ENCODE peak calls at places on chromosome 22, in five cellular contexts. M is BE2C, B is transverse colon, I is gastrocnemius medialis, O is IMR-90. J is an unnamed sample.

GRCh38 chr22:19291218-19291579 is 320 bp downstream of the CLTCL1 start:
- DNase-seq in M (peak), B (peak), I (no peak), O (no peak), J (peak)

GRCh38 chr22:27800250-27801131 is 1.1 kb downstream of the MN1 start:
- DNase-seq in M (no peak), B (no peak), I (no peak), O (no peak), J (peak)

GRCh38 chr22:23431337-23432072 is 148.6 kb downstream of the IGLL1 start:
- DNase-seq in M (no peak), B (no peak), I (peak), O (no peak), J (no peak)

GRCh38 chr22:22423681-22424080 is 84.9 kb downstream of the ZNF280B start:
- DNase-seq in M (no peak), B (no peak), I (no peak), O (no peak), J (no peak)

GRCh38 chr22:39898997-39899396 is 1.9 kb upstream of the GRAP2 start:
- DNase-seq in M (no peak), B (no peak), I (no peak), O (no peak), J (no peak)

GRCh38 chr22:22397875-22398524 is 110.5 kb downstream of the ZNF280B start:
- DNase-seq in M (no peak), B (no peak), I (no peak), O (no peak), J (no peak)

GRCh38 chr22:49907807-49908206 is 10.4 kb downstream of the ALG12 start:
- DNase-seq in M (no peak), B (no peak), I (no peak), O (no peak), J (peak)

GRCh38 chr22:26953380-26953807 is 296.0 kb downstream of the MIAT start:
- DNase-seq in M (peak), B (no peak), I (no peak), O (no peak), J (no peak)

GRCh38 chr22:20010307-20011122 is 6.1 kb downstream of the ARVCF start:
- DNase-seq in M (peak), B (no peak), I (no peak), O (no peak), J (peak)

GRCh38 chr22:44746061-44746789 is 6.2 kb upstream of the ARHGAP8 start:
- DNase-seq in M (no peak), B (no peak), I (no peak), O (no peak), J (no peak)

GRCh38 chr22:49234459-49234858 is 593.2 kb downstream of the BRD1 start:
- DNase-seq in M (no peak), B (no peak), I (no peak), O (no peak), J (no peak)

GRCh38 chr22:23181763-23182288 is 1.5 kb downstream of the BCR start:
- DNase-seq in M (no peak), B (no peak), I (no peak), O (no peak), J (no peak)

GRCh38 chr22:40401532-40401931 is 31.1 kb downstream of the SGSM3 start:
- DNase-seq in M (no peak), B (no peak), I (no peak), O (no peak), J (no peak)

GRCh38 chr22:40128989-40129388 is 48.7 kb upstream of the TNRC6B start:
- DNase-seq in M (no peak), B (peak), I (no peak), O (no peak), J (no peak)

GRCh38 chr22:27866136-27867091 is 52.6 kb downstream of the PITPNB start:
- DNase-seq in M (no peak), B (no peak), I (peak), O (peak), J (no peak)

DNA sequence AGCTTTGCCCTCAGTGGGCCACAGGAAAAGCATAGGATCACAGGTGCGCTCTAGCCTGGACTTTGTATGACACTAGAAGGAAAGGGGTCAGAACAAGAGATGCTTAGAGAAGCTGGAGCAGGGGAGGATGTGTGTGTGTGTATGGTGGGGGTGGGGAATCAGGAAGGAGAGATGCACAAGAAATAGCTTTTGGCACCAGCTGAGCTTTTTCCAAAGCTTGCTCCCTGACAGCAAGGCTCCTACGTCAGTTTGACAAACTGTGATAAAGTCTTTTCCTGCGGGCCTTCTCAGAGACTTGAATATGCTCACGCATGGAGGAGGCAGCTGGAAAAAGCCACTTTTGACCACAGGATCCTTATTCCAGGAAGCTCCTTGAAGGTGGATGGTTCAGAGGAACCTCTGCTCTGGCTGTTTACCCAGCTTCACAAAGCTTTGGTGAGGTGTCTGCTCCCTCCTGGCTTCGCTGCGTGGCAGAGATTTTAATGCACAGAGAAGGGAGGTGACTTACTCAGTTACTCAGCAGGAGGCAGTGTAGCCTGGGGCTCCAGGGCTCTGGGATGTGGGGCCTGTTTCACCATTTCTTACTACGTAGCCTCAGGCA is 3.9 kb downstream of the CDC42EP1 start:
- DNase-seq in M (no peak), B (no peak), I (no peak), O (peak), J (no peak)
- H3K4me3 ChIP-seq in M (no peak), B (no peak), I (no peak), O (no peak), J (peak)

DNA sequence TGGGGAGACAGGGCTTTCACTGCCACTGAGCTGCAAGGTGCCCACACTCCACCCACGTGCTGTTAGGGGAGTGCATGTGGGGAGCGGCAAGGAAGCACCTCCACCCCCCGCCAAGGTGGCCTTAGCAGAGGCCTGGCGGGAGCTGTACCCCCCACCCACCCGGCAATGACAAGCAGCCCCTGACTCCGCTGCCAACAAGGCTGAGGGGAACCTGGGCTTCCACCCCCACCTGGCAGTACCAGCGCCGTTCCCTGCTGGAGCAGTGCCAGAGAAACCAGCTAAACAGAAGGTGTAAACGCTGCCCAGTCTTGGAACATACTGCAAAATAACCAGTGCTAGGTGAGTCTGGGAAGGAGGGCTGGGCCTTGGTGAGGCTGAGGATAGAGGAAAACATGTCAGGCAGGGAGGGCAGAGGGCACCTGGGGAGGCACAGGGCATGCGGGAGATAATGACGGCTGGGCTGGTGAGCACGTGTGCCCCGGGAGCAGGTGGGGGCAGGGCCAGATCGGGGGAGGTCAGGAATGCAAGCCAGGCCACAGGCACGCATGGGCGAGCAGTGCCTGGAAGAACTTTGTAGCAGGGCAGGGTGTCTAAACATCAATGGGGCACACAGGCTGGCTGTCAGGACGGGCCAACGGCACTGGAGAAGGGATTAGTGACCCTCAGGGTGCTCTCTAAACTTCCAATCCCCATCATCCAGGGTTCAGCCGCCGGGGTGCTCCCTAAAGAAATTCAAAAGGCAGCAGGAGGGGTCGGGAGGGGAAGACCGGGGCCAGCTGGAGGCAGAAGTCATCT is 6.6 kb downstream of the CERK start:
- DNase-seq in M (peak), B (peak), I (peak), O (no peak), J (peak)
- H3K4me3 ChIP-seq in M (no peak), B (no peak), I (no peak), O (no peak), J (peak)

DNA sequence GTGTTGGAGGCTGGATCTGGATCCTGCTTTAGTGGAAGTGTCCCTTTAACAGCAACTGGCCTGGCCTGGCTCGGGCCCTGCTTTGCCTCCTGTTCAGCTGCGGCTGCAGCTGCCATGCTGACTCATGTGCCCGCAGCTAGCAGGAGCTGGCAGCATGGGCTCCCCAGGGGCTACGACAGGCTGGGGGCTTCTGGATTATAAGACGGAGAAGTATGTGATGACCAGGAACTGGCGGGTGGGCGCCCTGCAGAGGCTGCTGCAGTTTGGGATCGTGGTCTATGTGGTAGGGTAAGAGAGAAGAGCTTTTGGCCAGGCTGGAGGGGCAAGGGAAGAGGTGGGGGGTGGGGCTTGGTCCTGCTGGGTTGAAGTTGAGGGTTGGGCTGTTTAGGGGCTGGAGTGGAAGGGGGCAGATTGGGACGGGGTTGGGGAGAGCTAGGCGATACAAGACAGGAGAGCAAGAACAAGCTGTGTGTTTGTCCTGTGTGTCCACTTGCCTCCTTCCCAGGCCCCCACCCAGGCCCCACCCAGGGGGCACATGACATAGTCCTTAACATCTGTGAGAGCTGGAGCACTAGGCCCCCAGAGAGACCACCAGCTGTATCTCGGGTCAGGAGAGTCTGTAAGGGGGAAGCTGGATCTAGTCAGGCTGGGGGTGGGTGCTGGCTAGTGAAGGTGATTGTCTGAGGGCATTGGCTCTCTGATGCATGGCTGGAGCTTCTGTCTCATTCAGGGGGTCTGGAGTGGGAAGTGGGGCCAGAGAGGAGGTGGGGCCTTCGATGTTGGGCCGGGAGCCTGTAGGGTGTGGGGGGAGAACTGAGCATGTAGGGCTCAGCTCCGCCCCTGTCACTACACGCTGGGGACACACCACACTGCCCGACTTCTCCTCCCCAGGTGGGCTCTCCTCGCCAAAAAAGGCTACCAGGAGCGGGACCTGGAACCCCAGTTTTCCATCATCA is at the start of gene P2RX6:
- DNase-seq in M (no peak), B (no peak), I (peak), O (peak), J (peak)
- H3K4me3 ChIP-seq in M (peak), B (peak), I (peak), O (peak), J (peak)

GRCh38 chr22:36160499-36160942 is at the start of gene APOL3:
- DNase-seq in M (no peak), B (peak), I (peak), O (peak), J (peak)
- H3K4me3 ChIP-seq in M (no peak), B (peak), I (peak), O (no peak), J (peak)

DNA sequence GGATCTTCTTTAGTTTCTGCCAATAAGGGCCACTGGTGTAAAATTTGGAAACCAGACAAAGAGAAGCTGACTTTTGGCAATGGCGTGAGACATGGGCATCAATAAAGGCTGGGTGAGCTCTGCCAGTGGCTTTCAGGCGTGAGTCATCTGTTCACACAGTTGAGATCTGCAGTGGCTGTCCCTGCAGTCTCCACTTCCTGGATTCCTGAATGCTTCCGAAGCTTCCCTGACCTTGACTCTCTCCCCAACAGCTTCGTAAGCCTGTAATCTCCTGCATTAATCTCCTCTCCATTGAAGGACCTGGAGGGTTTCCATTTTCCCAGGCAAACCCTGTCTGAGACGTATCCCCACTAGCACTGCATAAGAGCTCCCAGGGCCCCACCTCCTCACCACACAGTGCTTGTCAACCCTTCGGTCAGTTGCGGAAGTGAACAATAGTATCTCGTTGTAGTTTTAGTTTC is 574.7 kb downstream of the TBC1D22A start:
- DNase-seq in M (no peak), B (peak), I (no peak), O (peak), J (no peak)
- H3K4me3 ChIP-seq in M (no peak), B (no peak), I (no peak), O (peak), J (no peak)

GRCh38 chr22:29315286-29316195 is at the start of gene RASL10A:
- DNase-seq in M (no peak), B (no peak), I (no peak), O (no peak), J (peak)
- H3K4me3 ChIP-seq in M (no peak), B (no peak), I (peak), O (peak), J (peak)

GRCh38 chr22:24433001-24433867 is 5.8 kb downstream of the ADORA2A start:
- DNase-seq in M (no peak), B (no peak), I (no peak), O (no peak), J (peak)
- H3K4me3 ChIP-seq in M (no peak), B (no peak), I (no peak), O (no peak), J (no peak)

DNA sequence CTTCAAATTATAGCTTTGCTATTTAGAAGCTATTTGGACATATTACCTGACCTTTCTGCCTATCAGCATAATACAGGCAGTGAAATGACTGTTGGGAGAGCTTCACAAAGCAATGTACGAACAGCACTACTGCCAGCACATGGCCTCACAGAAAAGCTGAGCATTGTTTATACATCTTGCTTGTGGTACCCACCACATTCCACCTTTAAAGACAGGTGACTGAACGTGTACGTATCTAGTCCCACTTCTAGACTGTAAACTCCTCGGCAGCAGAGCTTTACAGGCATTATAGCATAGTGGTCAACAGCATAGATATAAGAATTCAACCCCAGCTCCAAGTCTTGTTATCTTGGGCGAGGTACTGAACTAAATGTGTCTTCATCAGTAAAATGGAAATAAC is 1.6 kb downstream of the JOSD1 start:
- DNase-seq in M (no peak), B (no peak), I (no peak), O (no peak), J (no peak)
- H3K4me3 ChIP-seq in M (peak), B (no peak), I (peak), O (peak), J (peak)

GRCh38 chr22:42743501-42743991 is 22.9 kb upstream of the A4GALT start:
- DNase-seq in M (no peak), B (peak), I (peak), O (no peak), J (peak)
- H3K4me3 ChIP-seq in M (no peak), B (no peak), I (no peak), O (no peak), J (no peak)

DNA sequence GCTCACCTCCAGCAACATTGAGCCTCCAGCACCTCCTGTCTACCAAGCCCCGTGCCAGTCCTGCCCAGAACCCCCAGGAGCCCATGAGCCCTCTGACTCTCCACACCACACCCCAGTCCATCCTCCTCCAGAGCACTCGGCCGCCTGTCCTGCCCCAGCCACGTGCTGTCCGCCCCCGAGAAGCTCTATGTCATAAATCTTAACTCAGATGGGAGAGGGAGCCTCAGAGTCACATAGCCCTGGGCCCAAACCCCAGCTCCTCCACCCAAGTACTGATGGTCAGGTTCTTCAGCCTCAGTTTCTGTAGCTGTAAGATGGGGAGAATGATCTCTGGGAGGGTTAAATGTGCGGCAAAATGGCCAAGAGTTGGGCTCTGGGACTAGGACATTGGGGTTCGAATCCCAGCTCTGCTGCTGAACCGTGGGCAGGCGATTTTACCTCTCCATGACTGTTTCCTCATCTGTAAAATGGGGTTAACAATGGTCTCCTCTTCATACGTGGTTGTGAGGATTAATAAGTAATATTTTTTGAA is 27.8 kb downstream of the CYTH4 start:
- DNase-seq in M (no peak), B (no peak), I (no peak), O (no peak), J (no peak)
- H3K4me3 ChIP-seq in M (no peak), B (no peak), I (no peak), O (no peak), J (no peak)

J was measured in psoas muscle.